ENCODE peak calls at places on chromosomes 3 and 15, in four cellular contexts. S is A549, B is HepG2, J is GM12878. V is an unnamed sample.

GRCh38 chr3:12818773-12819172 is 22.3 kb downstream of the CAND2 start:
- DNase-seq in S (no peak), B (no peak), J (no peak), V (no peak)

GRCh38 chr3:186060222-186060621 is 48.7 kb downstream of the ETV5 start:
- DNase-seq in S (no peak), B (no peak), J (peak), V (no peak)

GRCh38 chr3:127779747-127780146 is 42.6 kb downstream of the MGLL start:
- DNase-seq in S (no peak), B (no peak), J (no peak), V (no peak)

GRCh38 chr3:179027326-179027900 is 44.2 kb downstream of the ZMAT3 start:
- DNase-seq in S (no peak), B (no peak), J (no peak), V (no peak)

GRCh38 chr3:18729671-18730070 is 304.5 kb upstream of the SATB1 start:
- DNase-seq in S (no peak), B (no peak), J (no peak), V (no peak)

GRCh38 chr3:22685598-22685997 is 517.5 kb upstream of the UBE2E2 start:
- DNase-seq in S (no peak), B (peak), J (no peak), V (no peak)

GRCh38 chr3:11634081-11634635 is 9.6 kb downstream of the VGLL4 start:
- DNase-seq in S (no peak), B (no peak), J (no peak), V (no peak)

GRCh38 chr3:72205297-72205696 is 420.3 kb upstream of the PROK2 start:
- DNase-seq in S (no peak), B (no peak), J (no peak), V (no peak)

GRCh38 chr15:73127302-73127936 is 75.2 kb downstream of the NEO1 start:
- DNase-seq in S (peak), B (peak), J (peak), V (peak)

GRCh38 chr15:58903232-58903631 is 30.2 kb downstream of the SLTM start:
- DNase-seq in S (no peak), B (no peak), J (no peak), V (no peak)

GRCh38 chr15:72206677-72207000 is 9.1 kb upstream of the GRAMD2A start:
- DNase-seq in S (no peak), B (no peak), J (no peak), V (no peak)

GRCh38 chr15:67181221-67181639 is 73.2 kb downstream of the AAGAB start:
- DNase-seq in S (no peak), B (no peak), J (no peak), V (no peak)

GRCh38 chr3:149579838-149580542 is 77.8 kb downstream of the WWTR1 start:
- DNase-seq in S (no peak), B (no peak), J (no peak), V (no peak)

GRCh38 chr15:64110945-64111678 is 15.3 kb downstream of the SNX1 start:
- DNase-seq in S (no peak), B (no peak), J (no peak), V (no peak)

GRCh38 chr3:150911780-150912179 is 6.5 kb upstream of the MINDY4B start:
- DNase-seq in S (no peak), B (no peak), J (no peak), V (no peak)

GRCh38 chr15:85760531-85761371 is 34.0 kb downstream of the KLHL25 start:
- DNase-seq in S (peak), B (no peak), J (no peak), V (no peak)

GRCh38 chr15:38149315-38149714 is 103.3 kb upstream of the SPRED1 start:
- DNase-seq in S (no peak), B (no peak), J (peak), V (no peak)

GRCh38 chr3:115834068-115834467 is 210.8 kb downstream of the GAP43 start:
- DNase-seq in S (no peak), B (no peak), J (no peak), V (no peak)
- TF ChIP-seq RFX5 in S (no peak), B (no peak), J (no peak), V (no peak)

DNA sequence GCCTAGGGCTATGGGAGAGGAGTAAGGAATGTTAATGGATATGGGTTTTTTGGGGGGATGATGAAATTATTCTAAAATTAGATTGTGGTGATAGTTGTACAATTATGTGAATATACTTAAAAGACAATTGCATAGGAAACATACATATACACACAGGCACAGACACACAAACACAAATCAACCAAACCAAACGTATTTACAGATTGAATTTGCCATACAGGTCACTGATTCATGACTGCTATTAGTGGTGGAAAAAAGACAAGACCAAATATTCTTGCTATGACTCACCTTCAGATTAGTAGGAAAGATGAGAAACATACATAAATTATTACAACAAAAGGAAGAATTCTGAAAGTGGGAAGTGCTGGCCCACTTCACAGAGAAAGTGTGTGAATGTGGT is 85.3 kb downstream of the C3orf38 start:
- DNase-seq in S (no peak), B (no peak), J (no peak), V (no peak)
- TF ChIP-seq PBX3 in S (no peak), B (no peak), J (no peak), V (no peak)

DNA sequence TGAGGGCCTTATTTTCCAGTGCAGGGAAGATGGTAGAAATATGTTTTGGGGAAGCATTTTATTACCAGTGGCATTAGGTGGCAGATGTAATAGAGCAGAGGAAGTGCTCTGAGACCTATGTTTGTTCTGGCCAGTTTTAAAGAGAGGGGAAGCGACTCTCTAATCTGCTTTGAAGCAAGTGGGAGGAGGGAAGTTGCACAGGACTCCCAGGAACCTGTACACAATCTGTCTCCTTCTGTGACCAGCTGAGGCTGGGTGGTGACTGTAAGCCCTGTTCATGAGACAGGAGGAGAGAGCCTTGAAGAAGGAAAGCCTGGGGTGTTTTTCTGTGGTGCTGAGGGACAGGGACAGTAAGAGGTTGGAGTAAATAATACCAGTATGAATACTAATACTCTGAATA is 60.5 kb downstream of the LPP start:
- DNase-seq in S (no peak), B (peak), J (no peak), V (no peak)
- TF ChIP-seq RFX5 in S (no peak), B (no peak), J (no peak), V (no peak)

DNA sequence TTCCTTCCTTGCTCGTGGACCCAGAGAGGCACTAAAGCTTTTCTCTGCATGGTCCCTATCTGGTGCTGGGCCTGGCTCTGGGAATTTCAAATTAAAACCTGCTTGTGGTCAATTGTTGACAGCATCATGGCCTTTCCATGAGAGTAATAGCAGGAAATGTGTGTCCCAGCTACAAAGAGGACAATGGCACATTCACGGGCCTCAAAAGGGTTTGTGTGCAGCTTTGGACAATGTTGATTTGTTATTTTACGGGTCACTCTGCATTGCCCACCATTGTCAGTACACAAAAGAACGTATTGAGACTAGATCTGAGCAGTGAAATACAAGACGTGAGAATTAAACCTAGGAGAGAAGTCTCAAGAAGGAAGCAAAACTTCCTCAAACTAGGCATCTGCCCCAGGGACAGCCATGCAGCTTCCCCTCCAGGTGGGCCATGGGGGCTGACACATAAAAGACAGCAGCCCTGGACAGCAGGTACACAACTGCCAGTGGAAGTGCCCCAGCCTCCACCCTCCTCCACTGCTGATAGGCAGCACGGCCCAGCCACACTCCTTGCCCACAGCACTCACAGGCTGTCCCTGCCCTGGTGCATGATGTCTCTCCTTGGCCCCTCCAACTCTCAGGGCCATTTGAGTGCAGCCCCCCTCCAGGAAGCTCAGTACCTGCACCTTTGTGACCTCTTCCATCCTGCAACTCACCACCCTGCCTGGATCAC is 15.9 kb upstream of the LTF start:
- DNase-seq in S (no peak), B (no peak), J (no peak), V (no peak)
- TF ChIP-seq PBX3 in S (no peak), B (no peak), J (no peak), V (no peak)

GRCh38 chr15:81914333-81914732 is 131.5 kb downstream of the MEX3B start:
- DNase-seq in S (no peak), B (no peak), J (no peak), V (no peak)

GRCh38 chr15:81911572-81911971 is 134.2 kb downstream of the MEX3B start:
- DNase-seq in S (no peak), B (no peak), J (no peak), V (no peak)

GRCh38 chr15:81910997-81911396 is 134.8 kb downstream of the MEX3B start:
- DNase-seq in S (no peak), B (no peak), J (no peak), V (no peak)

GRCh38 chr15:81909229-81910087 is 136.4 kb downstream of the MEX3B start:
- DNase-seq in S (no peak), B (no peak), J (no peak), V (peak)

GRCh38 chr15:81914734-81915234 is 131.0 kb downstream of the MEX3B start:
- DNase-seq in S (no peak), B (no peak), J (no peak), V (peak)
- TF ChIP-seq RFX5 in S (no peak), B (no peak), J (no peak), V (no peak)